ENCODE peak calls at places on chromosomes 7 and 10, in five cellular contexts. N is CD4-positive, alpha-beta T cell; C is stimulated activated CD4-positive, alpha-beta T cell treated with anti-CD3 and anti-CD28 coated beads, Interleukin-12 subunit alpha, Interleukin-12 subunit beta, amount 100 ng/mL, for 24 hours; X is NCI-H2081; Q is GM03348. D is an unnamed sample.

GRCh38 chr10:92965314-92965713 is 95.3 kb upstream of the CYP26C1 start:
- DNase-seq in N (no peak), C (no peak), X (peak), Q (peak), D (no peak)

GRCh38 chr7:21542891-21543527 is at the start of gene DNAH11:
- DNase-seq in N (no peak), C (peak), X (no peak), Q (peak), D (no peak)

GRCh38 chr10:48520594-48520993 is 84.3 kb downstream of the ARHGAP22 start:
- DNase-seq in N (no peak), C (no peak), X (no peak), Q (no peak), D (no peak)

GRCh38 chr10:114714281-114714741 is 56.2 kb upstream of the ABLIM1 start:
- DNase-seq in N (no peak), C (no peak), X (peak), Q (no peak), D (no peak)

GRCh38 chr7:92633211-92633906 is 43.2 kb upstream of the FAM133B start:
- DNase-seq in N (no peak), C (no peak), X (no peak), Q (peak), D (no peak)

GRCh38 chr7:45923290-45923689 is 2.2 kb upstream of the IGFBP3 start:
- DNase-seq in N (no peak), C (peak), X (peak), Q (peak), D (no peak)

GRCh38 chr10:18238875-18239485 is 98.8 kb downstream of the CACNB2 start:
- DNase-seq in N (no peak), C (no peak), X (peak), Q (peak), D (no peak)

GRCh38 chr7:94414481-94414880 is 19.8 kb downstream of the COL1A2 start:
- DNase-seq in N (no peak), C (no peak), X (no peak), Q (no peak), D (no peak)

GRCh38 chr10:133473270-133473669 is 19.5 kb downstream of the SCART1 start:
- DNase-seq in N (no peak), C (no peak), X (no peak), Q (no peak), D (no peak)

GRCh38 chr7:140639366-140640053 is 1.1 kb downstream of the DENND2A start:
- DNase-seq in N (no peak), C (no peak), X (no peak), Q (peak), D (no peak)

GRCh38 chr7:130793855-130794618 is 60.0 kb upstream of the KLF14 start:
- DNase-seq in N (no peak), C (no peak), X (no peak), Q (peak), D (no peak)

GRCh38 chr7:2539031-2540028 is 16.0 kb downstream of the BRAT1 start:
- DNase-seq in N (no peak), C (no peak), X (no peak), Q (no peak), D (no peak)

GRCh38 chr7:50406935-50407334 is 43.2 kb downstream of the FIGNL1 start:
- DNase-seq in N (no peak), C (no peak), X (no peak), Q (no peak), D (no peak)

GRCh38 chr7:144827581-144828139 is 8.2 kb downstream of the TPK1 start:
- DNase-seq in N (no peak), C (no peak), X (no peak), Q (no peak), D (no peak)

GRCh38 chr10:58356756-58357155 is 21.9 kb downstream of the UBE2D1 start:
- DNase-seq in N (no peak), C (no peak), X (no peak), Q (no peak), D (no peak)

GRCh38 chr10:61284222-61284890 is 168.8 kb downstream of the TMEM26 start:
- DNase-seq in N (no peak), C (no peak), X (no peak), Q (peak), D (no peak)

GRCh38 chr7:132639983-132640382 is 63.7 kb upstream of the PLXNA4 start:
- DNase-seq in N (no peak), C (no peak), X (no peak), Q (no peak), D (no peak)

GRCh38 chr10:119511828-119512515 is 30.5 kb downstream of the RGS10 start:
- DNase-seq in N (no peak), C (no peak), X (no peak), Q (no peak), D (no peak)

GRCh38 chr7:139731802-139732470 is 45.9 kb downstream of the HIPK2 start:
- DNase-seq in N (no peak), C (no peak), X (no peak), Q (peak), D (no peak)

GRCh38 chr10:98572594-98572993 is 125.9 kb upstream of the HPS1 start:
- DNase-seq in N (no peak), C (no peak), X (no peak), Q (no peak), D (no peak)